ENCODE peak calls at places on chromosomes 4 and X, in five cellular contexts. E is stimulated activated naive B cell treated with anti-CD40 and anti-IgM and Interleukin-4, amounts not matched to agents 10 μg/mL and 1 μg/mL and 100 μg/mL, for 72 hours; D is EL; R is ureter; L is nephron progenitor cell. Z is an unnamed sample.
A peak's percentile ranks its signal among the peaks of the same experiment; 100 is the strongest.

GRCh38 chr4:119748853-119749252 is 120.2 kb upstream of the PDE5A start:
- DNase-seq in E (no peak), D (peak; percentile 58), R (peak; percentile 49), L (no peak), Z (no peak)

GRCh38 chr4:146245899-146246298 is 31.6 kb downstream of the REELD1 start:
- DNase-seq in L (no peak), R (no peak), D (no peak), E (no peak), Z (no peak)

GRCh38 chr4:73816814-73817213 is 19.7 kb upstream of the CXCL6 start:
- DNase-seq in L (no peak), E (no peak), R (no peak), D (peak; percentile 84), Z (no peak)

GRCh38 chr4:141180991-141181760 is 39.5 kb upstream of the ZNF330 start:
- DNase-seq in R (no peak), L (no peak), D (peak; percentile 17), E (no peak), Z (no peak)

GRCh38 chr4:55927776-55928437 is 20.8 kb upstream of the CEP135 start:
- DNase-seq in E (no peak), R (no peak), L (no peak), D (no peak), Z (no peak)

GRCh38 chr4:140947507-140947906 is 185.8 kb downstream of the RNF150 start:
- DNase-seq in D (no peak), E (no peak), R (no peak), L (no peak), Z (no peak)

GRCh38 chrX:129593137-129593536 is 53.1 kb downstream of the OCRL start:
- DNase-seq in R (no peak), E (no peak), D (peak; percentile 25), L (no peak), Z (no peak)

GRCh38 chr4:100340534-100341364 is 150.5 kb upstream of the DDIT4L start:
- DNase-seq in E (no peak), L (no peak), R (no peak), D (no peak), Z (no peak)

GRCh38 chr4:136927172-136927571 is 605.1 kb downstream of the PCDH18 start:
- DNase-seq in D (peak; percentile 52), E (no peak), L (no peak), R (no peak), Z (no peak)

Z was measured in GM12864.